ENCODE peak calls at places on chromosomes 5 and 9, in nine cellular contexts. Z is foreskin fibroblast, T is psoas muscle, S is RWPE1, Y is glutamatergic neuron, L is BJ, O is uterus, D is thoracic aorta, X is BE2C. P is an unnamed sample.

GRCh38 chr5:73066466-73066865 is 53.9 kb upstream of the TMEM171 start:
- DNase-seq in X (no peak), T (no peak), Z (peak), D (no peak), S (no peak), Y (no peak), L (no peak), O (no peak), P (no peak)

GRCh38 chr5:27377626-27378025 is 339.2 kb upstream of the CDH9 start:
- DNase-seq in Z (no peak), D (no peak), Y (no peak), O (no peak), T (no peak), S (no peak), L (no peak), X (no peak), P (no peak)

GRCh38 chr5:132251220-132251725 is 6.2 kb upstream of the PDLIM4 start:
- DNase-seq in L (no peak), T (peak), X (no peak), S (no peak), D (no peak), Y (no peak), Z (no peak), O (no peak), P (no peak)

GRCh38 chr9:107336718-107337360 is 53.8 kb downstream of the RAD23B start:
- DNase-seq in X (no peak), Y (no peak), D (no peak), S (peak), T (no peak), O (no peak), L (no peak), Z (peak), P (no peak)

GRCh38 chr5:67346611-67347010 is 150.0 kb upstream of the CD180 start:
- DNase-seq in Y (no peak), S (no peak), Z (no peak), L (no peak), T (no peak), O (no peak), D (no peak), X (no peak), P (no peak)

GRCh38 chr5:174323878-174324281 is 278.4 kb downstream of the NSG2 start:
- DNase-seq in X (peak), Y (peak), S (peak), L (no peak), O (no peak), D (no peak), Z (no peak), T (no peak), P (no peak)

GRCh38 chr9:115212832-115213231 is 94.9 kb upstream of the TNC start:
- DNase-seq in Y (no peak), T (no peak), O (no peak), Z (no peak), X (no peak), L (no peak), S (no peak), D (no peak), P (no peak)

GRCh38 chr9:108620767-108621166 is 235.0 kb downstream of the ACTL7B start:
- DNase-seq in Z (peak), L (no peak), X (no peak), S (no peak), O (no peak), Y (no peak), D (no peak), T (no peak), P (no peak)

GRCh38 chr5:132258102-132259060 is 885 bp downstream of the PDLIM4 start:
- DNase-seq in Z (no peak), T (peak), O (peak), D (no peak), X (peak), Y (no peak), S (peak), L (no peak), P (no peak)

GRCh38 chr5:153896117-153896516 is 142.6 kb downstream of the FAM114A2 start:
- DNase-seq in T (no peak), X (no peak), Y (no peak), S (peak), L (no peak), D (no peak), Z (peak), O (no peak), P (no peak)

GRCh38 chr5:142862585-142862984 is 92.4 kb downstream of the ARHGAP26 start:
- DNase-seq in O (peak), L (no peak), S (no peak), Z (no peak), D (no peak), T (no peak), X (no peak), Y (no peak), P (no peak)

GRCh38 chr5:142473038-142473437 is 148.2 kb upstream of the SPRY4 start:
- DNase-seq in T (no peak), D (no peak), Z (no peak), L (no peak), O (no peak), S (no peak), Y (no peak), X (no peak), P (no peak)

GRCh38 chr5:116766470-116766947 is 191.9 kb upstream of the SEMA6A start:
- DNase-seq in S (peak), T (no peak), X (peak), L (no peak), Z (no peak), Y (no peak), O (peak), D (no peak), P (no peak)

GRCh38 chr5:175052351-175052750 is 328.0 kb downstream of the MSX2 start:
- DNase-seq in X (no peak), T (no peak), L (no peak), O (no peak), D (no peak), S (no peak), Y (no peak), Z (no peak), P (no peak)

GRCh38 chr9:135992486-135993408 is 31.6 kb upstream of the UBAC1 start:
- DNase-seq in Z (peak), S (peak), Y (peak), X (peak), D (peak), T (peak), L (peak), O (peak), P (peak)

GRCh38 chr5:10793785-10794184 is 32.8 kb upstream of the DAP start:
- DNase-seq in Z (no peak), O (no peak), S (no peak), D (no peak), Y (no peak), T (no peak), L (no peak), X (no peak), P (no peak)

GRCh38 chr9:35659340-35659739 is 1.2 kb downstream of the CCDC107 start:
- DNase-seq in O (no peak), D (no peak), T (no peak), L (no peak), S (no peak), Y (no peak), Z (peak), X (no peak), P (no peak)

GRCh38 chr5:56481998-56482698 is 249.0 kb upstream of the ANKRD55 start:
- DNase-seq in X (no peak), Z (no peak), L (no peak), D (no peak), Y (no peak), T (no peak), O (no peak), S (no peak), P (no peak)

GRCh38 chr9:137733429-137733828 is 114.6 kb downstream of the EHMT1 start:
- DNase-seq in Z (no peak), S (no peak), D (no peak), T (no peak), Y (no peak), O (no peak), X (no peak), L (no peak), P (no peak)

GRCh38 chr5:31408814-31409213 is 123.1 kb downstream of the DROSHA start:
- DNase-seq in T (no peak), O (no peak), Y (no peak), D (no peak), X (no peak), L (peak), Z (peak), S (peak), P (no peak)

GRCh38 chr9:109378316-109378715 is 57.5 kb upstream of the EPB41L4B start:
- DNase-seq in Z (no peak), T (no peak), D (no peak), L (no peak), O (no peak), S (no peak), Y (no peak), X (no peak), P (no peak)

GRCh38 chr5:41788800-41789395 is 81.3 kb downstream of the OXCT1 start:
- DNase-seq in L (peak), Z (peak), Y (no peak), D (no peak), S (no peak), T (no peak), X (no peak), O (no peak), P (no peak)

GRCh38 chr9:96619109-96619435 is 571 bp downstream of the CDC14B start:
- DNase-seq in L (no peak), X (no peak), S (no peak), Z (no peak), O (peak), T (no peak), D (no peak), Y (no peak), P (peak)

GRCh38 chr5:42495908-42496307 is 72.7 kb downstream of the GHR start:
- DNase-seq in Y (no peak), S (peak), D (no peak), O (no peak), L (no peak), T (no peak), X (no peak), Z (peak), P (no peak)

GRCh38 chr5:18534119-18534518 is 899.9 kb downstream of the TAF11L14 start:
- DNase-seq in Y (no peak), O (no peak), D (no peak), Z (no peak), X (no peak), L (no peak), S (no peak), T (no peak), P (no peak)

GRCh38 chr5:115262405-115263247 is at the start of gene PGGT1B:
- DNase-seq in T (peak), Z (peak), Y (peak), O (peak), S (peak), L (no peak), D (peak), X (peak), P (peak)

GRCh38 chr9:91176426-91176825 is 185.3 kb downstream of the AUH start:
- DNase-seq in X (no peak), L (no peak), T (no peak), Z (no peak), O (no peak), S (no peak), Y (no peak), D (no peak), P (no peak)

GRCh38 chr9:2691626-2692025 is 25.7 kb upstream of the KCNV2 start:
- DNase-seq in D (no peak), O (no peak), S (no peak), Z (no peak), Y (no peak), L (no peak), T (no peak), X (no peak), P (no peak)

GRCh38 chr9:119280740-119281485 is 88.3 kb downstream of the BRINP1 start:
- DNase-seq in Y (no peak), Z (no peak), O (no peak), D (no peak), T (no peak), X (no peak), S (no peak), L (no peak), P (no peak)

GRCh38 chr9:7163957-7164356 is 406.2 kb downstream of the KDM4C start:
- DNase-seq in X (no peak), D (no peak), Z (no peak), Y (no peak), S (no peak), T (no peak), L (no peak), O (no peak), P (no peak)

GRCh38 chr5:132498152-132498551 is 7.6 kb upstream of the IRF1 start:
- DNase-seq in Y (no peak), X (no peak), T (peak), S (peak), L (no peak), D (peak), Z (peak), O (peak), P (peak)

GRCh38 chr9:133955821-133956411 is 36.2 kb downstream of the VAV2 start:
- DNase-seq in O (no peak), T (peak), Z (peak), Y (peak), D (no peak), X (peak), S (no peak), L (no peak), P (no peak)

GRCh38 chr5:80964919-80965318 is 4.8 kb downstream of the RASGRF2 start:
- DNase-seq in Y (no peak), O (no peak), T (no peak), D (no peak), Z (no peak), L (no peak), S (no peak), X (no peak), P (no peak)

GRCh38 chr5:176822041-176822425 is 11.7 kb downstream of the UNC5A start:
- DNase-seq in L (no peak), T (no peak), X (peak), Z (no peak), O (no peak), Y (no peak), S (peak), D (no peak), P (no peak)

GRCh38 chr5:58902765-58903164 is 319.9 kb downstream of the RAB3C start:
- DNase-seq in X (no peak), S (no peak), T (no peak), D (no peak), O (no peak), L (no peak), Z (no peak), Y (no peak), P (no peak)

GRCh38 chr5:157563373-157564148 is 12.0 kb downstream of the ADAM19 start:
- DNase-seq in Z (no peak), T (peak), S (no peak), Y (no peak), D (no peak), L (peak), O (peak), X (no peak), P (no peak)

GRCh38 chr5:109654455-109654854 is 35.3 kb upstream of the MAN2A1 start:
- DNase-seq in T (no peak), Y (no peak), Z (peak), O (no peak), S (peak), X (no peak), L (no peak), D (no peak), P (no peak)

GRCh38 chr9:108271236-108271635 is 584.5 kb downstream of the ACTL7B start:
- DNase-seq in X (no peak), L (no peak), D (no peak), S (no peak), Y (no peak), T (no peak), O (no peak), Z (no peak), P (no peak)

GRCh38 chr9:136079211-136079915 is 15.7 kb downstream of the NACC2 start:
- DNase-seq in L (no peak), O (no peak), S (no peak), D (no peak), Z (no peak), Y (no peak), T (peak), X (peak), P (no peak)

GRCh38 chr5:21071421-21071820 is 1083.4 kb upstream of the CDH18 start:
- DNase-seq in L (no peak), S (no peak), D (no peak), O (no peak), X (no peak), T (no peak), Z (no peak), Y (no peak), P (no peak)

GRCh38 chr9:38160613-38161215 is 91.7 kb upstream of the SHB start:
- DNase-seq in L (no peak), O (peak), T (peak), S (peak), Y (peak), X (peak), D (peak), Z (peak), P (peak)
- TF ChIP-seq CTCF in L (peak), O (peak), T (peak), S (peak), Y (peak), X (peak), D (peak), Z (peak), P (peak)

DNA sequence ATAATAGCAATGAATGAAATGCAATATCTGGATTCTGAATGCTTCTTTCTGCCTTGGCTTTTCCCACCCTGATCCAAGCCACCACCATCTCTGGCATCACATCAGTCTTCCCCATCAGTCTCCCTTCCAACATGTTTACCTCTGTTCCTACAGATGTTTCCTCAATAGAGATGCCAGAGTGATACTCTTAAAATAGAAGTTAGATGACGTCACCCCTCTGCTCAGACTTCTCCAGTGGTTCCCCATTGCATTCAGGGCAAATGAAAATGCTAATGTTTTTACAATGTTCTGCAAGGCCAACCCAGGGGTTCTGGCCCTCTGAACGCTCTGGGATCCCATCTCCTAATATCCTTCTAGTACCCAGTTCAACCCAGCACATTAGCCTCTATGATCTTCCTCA is 305.8 kb downstream of the TRIM32 start:
- DNase-seq in Z (no peak), D (no peak), Y (no peak), T (no peak), X (no peak), L (no peak), S (no peak), O (no peak), P (no peak)
- TF ChIP-seq CTCF in Z (no peak), D (no peak), Y (no peak), T (no peak), X (no peak), L (no peak), S (no peak), O (no peak), P (no peak)

GRCh38 chr9:1400983-1401382 is 350.8 kb downstream of the DMRT2 start:
- DNase-seq in S (no peak), Y (peak), L (no peak), T (no peak), X (no peak), D (no peak), O (no peak), Z (no peak), P (no peak)
- TF ChIP-seq CTCF in S (no peak), Y (no peak), L (no peak), T (no peak), X (no peak), D (no peak), O (no peak), Z (no peak), P (no peak)

GRCh38 chr5:139090566-139090965 is 107.6 kb downstream of the SIL1 start:
- DNase-seq in D (no peak), T (no peak), X (no peak), L (no peak), Z (no peak), Y (no peak), O (no peak), S (no peak), P (no peak)

GRCh38 chr5:139092741-139093140 is 105.4 kb downstream of the SIL1 start:
- DNase-seq in X (no peak), L (no peak), T (no peak), Y (no peak), O (no peak), S (no peak), Z (no peak), D (no peak), P (no peak)

GRCh38 chr5:139094154-139095131 is 103.7 kb downstream of the SIL1 start:
- DNase-seq in Z (no peak), S (no peak), O (no peak), T (no peak), L (no peak), D (no peak), Y (no peak), X (no peak), P (no peak)

GRCh38 chr5:139088024-139088423 is 110.1 kb downstream of the SIL1 start:
- DNase-seq in X (no peak), L (no peak), Z (no peak), S (no peak), Y (no peak), O (no peak), T (no peak), D (no peak), P (no peak)

DNA sequence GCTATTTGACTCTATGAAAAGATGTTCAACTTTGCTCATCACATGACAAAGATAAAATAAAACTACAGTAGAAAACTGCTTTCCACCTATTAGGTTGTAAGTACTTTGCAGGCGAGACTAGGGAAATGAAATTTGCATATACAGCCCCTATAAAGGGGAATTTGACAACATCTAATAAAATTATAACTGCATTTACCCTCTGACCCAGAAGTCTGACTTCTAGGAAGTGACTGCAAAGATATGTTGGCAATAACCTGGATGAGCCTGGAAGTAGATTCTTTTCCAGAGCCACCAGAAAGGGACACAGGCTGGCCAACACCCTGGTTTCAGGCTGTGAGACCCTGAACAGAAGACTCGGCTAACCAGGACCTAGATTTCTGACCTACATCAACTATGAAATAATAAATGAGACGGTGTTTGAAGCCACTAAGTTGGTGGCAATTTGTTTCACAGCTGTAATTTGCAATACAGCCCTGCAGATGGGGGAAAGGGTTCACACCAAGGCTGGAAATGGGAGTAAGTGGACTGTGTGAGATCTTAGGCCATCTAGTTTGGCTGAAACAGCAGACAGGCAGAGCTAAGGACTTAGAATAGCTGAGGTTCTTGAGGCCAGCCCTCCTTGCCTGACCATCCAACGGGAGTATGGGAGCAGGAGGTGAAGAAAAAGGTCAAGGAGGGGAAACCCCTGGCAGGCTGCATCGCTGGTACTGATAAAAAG is 106.6 kb downstream of the SIL1 start:
- DNase-seq in L (no peak), X (no peak), S (no peak), D (no peak), Z (no peak), T (no peak), Y (no peak), O (no peak), P (no peak)
- TF ChIP-seq CTCF in L (peak), X (peak), S (no peak), D (peak), Z (no peak), T (peak), Y (no peak), O (no peak), P (no peak)

DNA sequence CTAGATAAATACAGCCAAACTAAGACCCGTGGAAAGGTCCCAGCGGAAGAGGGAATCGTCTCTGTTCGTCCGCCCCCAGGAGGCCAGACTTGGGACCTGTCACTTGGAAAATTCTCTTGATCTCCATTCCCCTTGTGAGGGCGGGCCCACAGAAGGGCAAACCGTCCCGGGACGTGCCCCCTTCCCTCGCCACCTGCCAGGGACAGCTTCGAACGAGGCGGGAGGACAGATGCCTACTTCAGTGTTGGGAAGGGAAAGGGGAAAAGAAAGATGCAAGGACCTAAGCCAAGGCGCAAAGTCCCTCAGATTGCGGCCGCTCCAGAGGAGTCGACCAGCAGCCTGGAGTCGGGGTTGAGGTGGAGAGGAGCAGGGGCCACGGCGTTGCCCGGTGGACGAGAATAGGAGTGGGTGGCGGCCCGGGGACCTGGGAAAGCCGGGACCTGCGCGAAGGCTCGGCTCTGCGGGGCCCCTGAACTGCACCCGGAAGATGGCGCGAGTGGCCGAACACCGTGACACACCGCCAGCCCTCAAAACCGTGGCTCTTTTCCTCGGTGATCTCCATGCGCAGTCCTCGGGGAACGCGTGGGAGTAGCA is 4.4 kb upstream of the EBF1 start:
- DNase-seq in Z (peak), Y (peak), L (no peak), D (no peak), T (peak), X (peak), S (no peak), O (peak), P (peak)
- TF ChIP-seq CTCF in Z (peak), Y (peak), L (peak), D (no peak), T (peak), X (peak), S (no peak), O (peak), P (no peak)

P was measured in activated B cell treated with CpG ODN at 0.5 μM for 24 hours.